ENCODE peak calls at places on chromosomes 12 and 14, in five cellular contexts. One of them, this sample, is unnamed.

GRCh38 chr14:95784137-95784536 is 70.2 kb upstream of the TCL1A start:
- DNase-seq in T-helper 2 cell: no peak
- DNase-seq in fibroblast of the conjunctiva: peak; percentile 3
- DNase-seq in fibroblast of the aortic adventitia: peak; percentile 49
- DNase-seq in posterior cingulate gyrus: no peak
- DNase-seq in this sample: no peak

GRCh38 chr12:15208140-15208539 is 13.1 kb downstream of the RERG start:
- DNase-seq in T-helper 2 cell: no peak
- DNase-seq in fibroblast of the conjunctiva: peak; percentile 12
- DNase-seq in fibroblast of the aortic adventitia: peak; percentile 34
- DNase-seq in posterior cingulate gyrus: no peak
- DNase-seq in this sample: no peak

GRCh38 chr14:71521238-71521637 is 411.0 kb upstream of the RGS6 start:
- DNase-seq in T-helper 2 cell: no peak
- DNase-seq in fibroblast of the conjunctiva: no peak
- DNase-seq in fibroblast of the aortic adventitia: no peak
- DNase-seq in posterior cingulate gyrus: no peak
- DNase-seq in this sample: no peak

GRCh38 chr12:123134755-123135282 is 16.1 kb downstream of the PITPNM2 start:
- DNase-seq in T-helper 2 cell: no peak
- DNase-seq in fibroblast of the conjunctiva: no peak
- DNase-seq in fibroblast of the aortic adventitia: no peak
- DNase-seq in posterior cingulate gyrus: no peak
- DNase-seq in this sample: no peak

GRCh38 chr12:90250041-90250440 is 541.4 kb upstream of the ATP2B1 start:
- DNase-seq in T-helper 2 cell: no peak
- DNase-seq in fibroblast of the conjunctiva: no peak
- DNase-seq in fibroblast of the aortic adventitia: no peak
- DNase-seq in posterior cingulate gyrus: no peak
- DNase-seq in this sample: no peak

GRCh38 chr12:96327346-96327745 is 72.9 kb downstream of the CDK17 start:
- DNase-seq in T-helper 2 cell: no peak
- DNase-seq in fibroblast of the conjunctiva: no peak
- DNase-seq in fibroblast of the aortic adventitia: no peak
- DNase-seq in posterior cingulate gyrus: no peak
- DNase-seq in this sample: no peak

GRCh38 chr14:48325486-48325885 is 650.1 kb upstream of the MDGA2 start:
- DNase-seq in T-helper 2 cell: no peak
- DNase-seq in fibroblast of the conjunctiva: no peak
- DNase-seq in fibroblast of the aortic adventitia: no peak
- DNase-seq in posterior cingulate gyrus: no peak
- DNase-seq in this sample: no peak

GRCh38 chr12:97716356-97716755 is 253.8 kb downstream of the RMST start:
- DNase-seq in T-helper 2 cell: no peak
- DNase-seq in fibroblast of the conjunctiva: no peak
- DNase-seq in fibroblast of the aortic adventitia: no peak
- DNase-seq in posterior cingulate gyrus: no peak
- DNase-seq in this sample: no peak

GRCh38 chr12:12467222-12467621 is 95.4 kb downstream of the DUSP16 start:
- DNase-seq in T-helper 2 cell: peak; percentile 16
- DNase-seq in fibroblast of the conjunctiva: no peak
- DNase-seq in fibroblast of the aortic adventitia: no peak
- DNase-seq in posterior cingulate gyrus: no peak
- DNase-seq in this sample: no peak

GRCh38 chr14:52876311-52876710 is 74.5 kb downstream of the FERMT2 start:
- DNase-seq in T-helper 2 cell: no peak
- DNase-seq in fibroblast of the conjunctiva: peak; percentile 23
- DNase-seq in fibroblast of the aortic adventitia: peak; percentile 83
- DNase-seq in posterior cingulate gyrus: no peak
- DNase-seq in this sample: no peak

GRCh38 chr12:112916270-112916669 is 9.5 kb downstream of the OAS1 start:
- DNase-seq in T-helper 2 cell: no peak
- DNase-seq in fibroblast of the conjunctiva: peak; percentile 12
- DNase-seq in fibroblast of the aortic adventitia: no peak
- DNase-seq in posterior cingulate gyrus: no peak
- DNase-seq in this sample: no peak

GRCh38 chr12:122834921-122835692 is at the start of gene HIP1R:
- DNase-seq in T-helper 2 cell: peak; percentile 35
- DNase-seq in fibroblast of the conjunctiva: no peak
- DNase-seq in fibroblast of the aortic adventitia: no peak
- DNase-seq in posterior cingulate gyrus: peak; percentile 61
- DNase-seq in this sample: no peak

GRCh38 chr12:104686196-104686595 is 229.4 kb downstream of the CHST11 start:
- DNase-seq in T-helper 2 cell: no peak
- DNase-seq in fibroblast of the conjunctiva: no peak
- DNase-seq in fibroblast of the aortic adventitia: no peak
- DNase-seq in posterior cingulate gyrus: no peak
- DNase-seq in this sample: no peak

This sample was measured in occipital lobe.